ENCODE peak calls at places on chromosomes 12 and 14, in five cellular contexts. L is mesendoderm, C is WERI-Rb-1, S is kidney epithelial cell, M is heart right ventricle. I is an unnamed sample.

GRCh38 chr14:68702578-68702977 is 90.3 kb downstream of the ZFP36L1 start:
- DNase-seq in C (no peak), L (no peak), S (no peak), M (no peak), I (peak; percentile 41)

GRCh38 chr14:62015945-62016344 is 253.7 kb downstream of the SNAPC1 start:
- DNase-seq in C (no peak), S (no peak), L (no peak), M (no peak), I (no peak)

GRCh38 chr14:67971627-67972625 is 152.3 kb downstream of the RAD51B start:
- DNase-seq in S (no peak), M (no peak), L (no peak), C (peak; percentile 19), I (no peak)

GRCh38 chr12:41418586-41418985 is 230.5 kb downstream of the PDZRN4 start:
- DNase-seq in L (peak; percentile 26), M (no peak), C (peak; percentile 85), S (no peak), I (no peak)

GRCh38 chr14:37890095-37890494 is 294.7 kb downstream of the TTC6 start:
- DNase-seq in L (no peak), M (no peak), C (no peak), S (no peak), I (no peak)

GRCh38 chr12:46657416-46658411 is 168.1 kb downstream of the SLC38A4 start:
- DNase-seq in C (no peak), S (no peak), L (no peak), M (no peak), I (no peak)

GRCh38 chr12:6280053-6280469 is 30.4 kb upstream of the PLEKHG6 start:
- DNase-seq in M (peak; percentile 59), C (no peak), S (peak; percentile 80), L (peak; percentile 94), I (no peak)

GRCh38 chr14:51119411-51120051 is 24.6 kb upstream of the TRIM9 start:
- DNase-seq in M (no peak), C (no peak), L (no peak), S (no peak), I (no peak)

GRCh38 chr14:62691613-62692489 is 353.4 kb downstream of the KCNH5 start:
- DNase-seq in L (peak; percentile 22), S (peak; percentile 38), M (no peak), C (no peak), I (no peak)

GRCh38 chr12:9951026-9951652 is 19.0 kb upstream of the CLEC2A start:
- DNase-seq in C (no peak), L (no peak), S (no peak), M (no peak), I (no peak)

GRCh38 chr12:31007153-31007495 is 66.5 kb upstream of the DDX11 start:
- DNase-seq in L (no peak), M (no peak), C (no peak), S (no peak), I (peak; percentile 24)

GRCh38 chr14:105221598-105222178 is 26.6 kb upstream of the BTBD6 start:
- DNase-seq in S (no peak), M (no peak), L (no peak), C (no peak), I (no peak)

GRCh38 chr12:22101749-22102243 is 55.8 kb downstream of the CMAS start:
- DNase-seq in L (no peak), C (no peak), S (peak; percentile 69), M (peak; percentile 22), I (no peak)

GRCh38 chr12:122869207-122869973 is 26.5 kb downstream of the VPS37B start:
- DNase-seq in L (no peak), C (no peak), S (no peak), M (no peak), I (no peak)

GRCh38 chr12:14315501-14315900 is 50.0 kb upstream of the ATF7IP start:
- DNase-seq in S (no peak), C (no peak), M (no peak), L (no peak), I (no peak)

GRCh38 chr14:22536853-22537338 is 52.1 kb downstream of the DAD1 start:
- DNase-seq in C (no peak), L (peak; percentile 85), S (peak; percentile 98), M (peak; percentile 58), I (no peak)

GRCh38 chr12:58965568-58965967 is 45.3 kb upstream of the LRIG3 start:
- DNase-seq in S (no peak), C (no peak), M (no peak), L (no peak), I (no peak)

GRCh38 chr14:34781242-34781641 is 66.8 kb upstream of the CFL2 start:
- DNase-seq in C (no peak), L (no peak), S (peak; percentile 55), M (no peak), I (no peak)

GRCh38 chr14:103522649-103523582 is at the start of gene CKB:
- DNase-seq in C (peak; percentile 82), M (peak; percentile 59), S (no peak), L (peak; percentile 71), I (peak; percentile 96)

GRCh38 chr14:67251573-67252226 is 10.5 kb downstream of the PALS1 start:
- DNase-seq in M (no peak), C (no peak), L (peak; percentile 37), S (no peak), I (no peak)

GRCh38 chr14:58362798-58363412 is 32.8 kb upstream of the TOMM20L start:
- DNase-seq in L (peak; percentile 22), C (no peak), M (no peak), S (peak; percentile 5), I (peak; percentile 13)

GRCh38 chr12:109144224-109144623 is 27.8 kb downstream of the ACACB start:
- DNase-seq in L (no peak), C (no peak), M (no peak), S (no peak), I (no peak)

GRCh38 chr12:22264380-22264779 is 70.1 kb downstream of the ST8SIA1 start:
- DNase-seq in C (no peak), L (no peak), M (no peak), S (no peak), I (no peak)

GRCh38 chr12:107328442-107329133 is 235.2 kb upstream of the CRY1 start:
- DNase-seq in S (peak; percentile 72), C (peak; percentile 9), M (no peak), L (peak; percentile 23), I (no peak)

GRCh38 chr12:130162267-130162666 is at the start of gene FZD10:
- DNase-seq in L (peak; percentile 72), S (no peak), C (peak; percentile 75), M (peak; percentile 40), I (peak; percentile 96)

GRCh38 chr14:57290753-57291152 is 22.0 kb downstream of the AP5M1 start:
- DNase-seq in M (no peak), L (no peak), C (no peak), S (no peak), I (no peak)

GRCh38 chr14:45686771-45687170 is 433.8 kb upstream of the MIS18BP1 start:
- DNase-seq in C (no peak), M (no peak), S (no peak), L (no peak), I (no peak)

GRCh38 chr12:1093166-1093751 is 102.2 kb downstream of the ERC1 start:
- DNase-seq in M (peak; percentile 51), C (peak; percentile 41), S (no peak), L (peak; percentile 78), I (peak; percentile 26)

GRCh38 chr12:27193106-27193505 is 51.0 kb upstream of the STK38L start:
- DNase-seq in M (peak; percentile 21), S (no peak), C (no peak), L (no peak), I (no peak)

GRCh38 chr12:104485651-104486341 is 29.0 kb downstream of the CHST11 start:
- DNase-seq in S (no peak), L (no peak), M (no peak), C (no peak), I (no peak)

GRCh38 chr14:53979747-53980642 is 23.4 kb upstream of the BMP4 start:
- DNase-seq in M (no peak), S (no peak), L (peak; percentile 96), C (no peak), I (peak; percentile 68)

GRCh38 chr12:57772429-57773322 is at the start of gene EEF1AKMT3:
- DNase-seq in L (no peak), S (no peak), M (peak; percentile 73), C (peak; percentile 79), I (peak; percentile 86)

GRCh38 chr12:57776247-57776587 is 3.8 kb downstream of the EEF1AKMT3 start:
- DNase-seq in M (no peak), L (no peak), S (no peak), C (no peak), I (no peak)

GRCh38 chr12:57777367-57777766 is 5.0 kb downstream of the EEF1AKMT3 start:
- DNase-seq in C (no peak), S (no peak), M (no peak), L (no peak), I (no peak)

GRCh38 chr12:57775044-57775443 is 2.6 kb downstream of the EEF1AKMT3 start:
- DNase-seq in L (no peak), M (no peak), S (no peak), C (no peak), I (no peak)

GRCh38 chr12:57775563-57776246 is 3.3 kb downstream of the EEF1AKMT3 start:
- DNase-seq in S (no peak), M (no peak), L (peak; percentile 39), C (no peak), I (no peak)
- H3K27me3 ChIP-seq in S (no peaks in the 10 kb centered on the region), M (no peaks in the 10 kb centered on the region), L (no peaks in the 10 kb centered on the region), C (no peaks in the 10 kb centered on the region), I (peaks cover 3% of the 10 kb centered on the region)

DNA sequence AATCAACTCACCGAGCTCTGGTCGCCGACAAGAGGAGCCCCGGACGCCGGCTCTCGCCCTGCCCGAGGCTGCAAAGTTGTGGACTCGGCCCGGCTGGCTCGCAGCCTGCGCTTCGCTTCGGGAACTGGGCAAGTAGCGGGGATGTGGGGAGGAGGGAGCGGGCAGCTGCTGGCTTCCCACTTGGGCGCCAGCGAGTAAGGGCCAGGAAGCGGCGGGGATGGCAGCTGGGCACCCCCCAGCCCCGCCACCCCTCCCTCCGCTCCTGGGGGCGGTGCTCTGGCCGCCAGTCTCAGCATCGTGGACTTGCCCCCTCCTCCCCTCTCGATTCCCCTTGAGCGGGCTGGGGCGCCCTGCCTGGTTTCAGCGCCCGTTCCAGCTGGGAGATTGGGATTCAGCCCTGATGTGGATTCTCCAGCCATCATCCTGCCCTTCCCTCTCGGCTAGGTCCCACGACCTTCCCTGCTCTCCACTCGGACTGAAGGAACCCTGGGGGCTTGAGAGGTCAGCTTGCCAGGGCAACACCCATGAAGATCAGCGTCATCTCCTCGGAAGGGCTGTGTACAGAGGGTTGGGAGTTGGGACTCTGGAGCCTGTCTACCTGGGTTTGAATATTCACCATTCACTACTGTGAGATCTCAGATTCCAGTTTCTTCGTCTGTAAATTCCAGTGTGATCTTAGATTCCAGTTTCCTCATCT is at the start of gene ZDHHC22:
- DNase-seq in M (no peak), C (peak; percentile 63), L (peak; percentile 74), S (no peak), I (peak; percentile 92)
- H3K4me3 ChIP-seq in M (peak within 1 kb of the TSS; percentile 53), C (peak within 1 kb of the TSS; percentile 73), L (peak within 1 kb of the TSS; percentile 33), S (peak within 1 kb of the TSS; percentile 11), I (peak within 1 kb of the TSS; percentile 81)

DNA sequence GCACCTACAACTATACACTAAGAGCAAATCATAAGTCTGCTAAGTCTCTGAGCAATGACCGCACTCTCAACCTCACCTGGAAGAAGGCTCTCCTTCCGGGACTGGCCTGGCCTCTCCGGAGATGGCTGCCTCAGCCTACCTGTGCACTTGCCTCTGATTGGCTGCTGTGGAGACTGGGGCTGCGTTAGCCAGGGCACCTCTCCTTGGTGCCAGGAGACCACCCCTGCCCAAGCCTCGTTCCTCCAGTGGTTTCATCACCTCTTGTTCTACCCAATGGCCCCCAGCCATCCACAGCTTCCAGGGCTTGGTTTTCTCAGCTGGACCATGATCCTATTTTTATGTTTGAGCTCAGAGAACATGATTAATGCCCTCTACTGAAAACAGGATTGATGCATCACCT is 64.7 kb upstream of the JDP2 start:
- DNase-seq in C (no peak), M (no peak), L (no peak), S (no peak), I (no peak)
- H3K27me3 ChIP-seq in C (no peaks in the 10 kb centered on the region), M (no peaks in the 10 kb centered on the region), L (no peaks in the 10 kb centered on the region), S (peaks cover 4% of the 10 kb centered on the region), I (no peaks in the 10 kb centered on the region)

GRCh38 chr14:20857630-20858261 is 33.4 kb upstream of the RNASE3 start:
- DNase-seq in L (peak; percentile 58), M (peak; percentile 72), C (peak; percentile 49), S (no peak), I (peak; percentile 69)
- H3K4me3 ChIP-seq in L (no peak overlapping the region), M (no peak overlapping the region), C (no peak overlapping the region), S (no peak overlapping the region), I (no peak overlapping the region)